ENCODE peak calls at places on chromosomes 11 and 22, in four cellular contexts. B, Z, V and L are unnamed samples.

GRCh38 chr11:26626346-26626745 is 54.3 kb upstream of the MUC15 start:
- DNase-seq in Z (no peak), B (peak), V (no peak), L (no peak)

GRCh38 chr11:60971520-60971919 is at the start of gene CD6:
- DNase-seq in Z (no peak), V (no peak), B (no peak), L (no peak)

GRCh38 chr11:78838417-78838816 is 263.8 kb upstream of the NARS2 start:
- DNase-seq in V (no peak), B (no peak), Z (no peak), L (no peak)

GRCh38 chr22:48357196-48357595 is 1470.5 kb downstream of the BRD1 start:
- DNase-seq in V (no peak), B (no peak), Z (no peak), L (no peak)

GRCh38 chr22:35785181-35785923 is 67.7 kb downstream of the APOL5 start:
- DNase-seq in B (peak), Z (no peak), V (no peak), L (no peak)

GRCh38 chr22:31681625-31682345 is 19.8 kb upstream of the PISD start:
- DNase-seq in V (no peak), Z (no peak), B (peak), L (peak)

GRCh38 chr22:44311855-44312170 is 938 bp downstream of the SHISAL1 start:
- DNase-seq in V (no peak), B (peak), Z (no peak), L (peak)

GRCh38 chr11:119907934-119908760 is 179.1 kb upstream of the NECTIN1 start:
- DNase-seq in V (no peak), B (no peak), Z (no peak), L (no peak)

GRCh38 chr11:104546486-104546885 is 351.8 kb downstream of the CASP12 start:
- DNase-seq in Z (no peak), B (no peak), V (no peak), L (no peak)

GRCh38 chr11:95435628-95436353 is 204.8 kb upstream of the SESN3 start:
- DNase-seq in Z (no peak), V (no peak), B (no peak), L (no peak)

GRCh38 chr11:26720003-26720402 is 1.9 kb downstream of the SLC5A12 start:
- DNase-seq in B (no peak), Z (no peak), V (no peak), L (no peak)

GRCh38 chr11:94768602-94769511 is 701 bp downstream of the AMOTL1 start:
- DNase-seq in Z (peak), V (no peak), B (no peak), L (no peak)

GRCh38 chr11:44894217-44894617 is 56.5 kb downstream of the TP53I11 start:
- DNase-seq in V (no peak), Z (peak), B (peak), L (no peak)

GRCh38 chr11:130219148-130219547 is 59.6 kb downstream of the ST14 start:
- DNase-seq in B (no peak), V (no peak), Z (no peak), L (no peak)

GRCh38 chr11:79006854-79007253 is 432.2 kb upstream of the NARS2 start:
- DNase-seq in Z (no peak), B (no peak), V (no peak), L (no peak)

GRCh38 chr11:45071232-45071631 is 75.2 kb upstream of the PRDM11 start:
- DNase-seq in B (no peak), V (no peak), Z (no peak), L (no peak)

GRCh38 chr22:17778412-17778976 is 4.2 kb upstream of the BID start:
- DNase-seq in B (no peak), V (no peak), Z (no peak), L (no peak)

GRCh38 chr11:130511765-130512164 is 63.3 kb downstream of the ADAMTS15 start:
- DNase-seq in B (peak), Z (no peak), V (no peak), L (no peak)

GRCh38 chr22:32619614-32620426 is 145.2 kb downstream of the FBXO7 start:
- DNase-seq in B (peak), Z (no peak), V (no peak), L (no peak)

GRCh38 chr11:72814831-72815618 is 814 bp downstream of the ATG16L2 start:
- DNase-seq in Z (no peak), B (peak), V (no peak), L (no peak)

GRCh38 chr22:38353142-38353629 is 36.0 kb upstream of the CSNK1E start:
- DNase-seq in Z (peak), B (peak), V (no peak), L (no peak)

GRCh38 chr11:10455637-10456487 is 798 bp downstream of the AMPD3 start:
- DNase-seq in V (no peak), Z (peak), B (peak), L (peak)

GRCh38 chr11:46162700-46163099 is 41.4 kb upstream of the PHF21A start:
- DNase-seq in V (no peak), Z (no peak), B (no peak), L (no peak)

GRCh38 chr22:39348909-39349505 is 784 bp upstream of the SYNGR1 start:
- DNase-seq in Z (peak), V (no peak), B (no peak), L (no peak)

GRCh38 chr11:59188954-59189353 is 17.0 kb downstream of the DTX4 start:
- DNase-seq in Z (no peak), V (no peak), B (no peak), L (no peak)

GRCh38 chr22:42770448-42770726 is 49.7 kb upstream of the A4GALT start:
- DNase-seq in B (no peak), Z (no peak), V (no peak), L (no peak)

GRCh38 chr22:26669060-26669481 is 11.7 kb downstream of the MIAT start:
- DNase-seq in V (no peak), Z (no peak), B (peak), L (no peak)

GRCh38 chr11:105641433-105641832 is 31.6 kb downstream of the GRIA4 start:
- DNase-seq in V (no peak), Z (no peak), B (no peak), L (no peak)

GRCh38 chr11:7548659-7549283 is 35.0 kb downstream of the PPFIBP2 start:
- DNase-seq in B (no peak), V (no peak), Z (no peak), L (no peak)

GRCh38 chr11:72576661-72577060 is 97.6 kb downstream of the PDE2A start:
- DNase-seq in Z (peak), V (no peak), B (no peak), L (no peak)

GRCh38 chr11:60924110-60924905 is at the start of gene TMEM132A:
- DNase-seq in B (peak), V (no peak), Z (peak), L (no peak)

GRCh38 chr11:106278391-106278790 is 200.9 kb downstream of the AASDHPPT start:
- DNase-seq in Z (no peak), B (peak), V (no peak), L (no peak)

GRCh38 chr11:123251656-123252344 is 56.8 kb upstream of the CLMP start:
- DNase-seq in Z (no peak), B (peak), V (no peak), L (no peak)

DNA sequence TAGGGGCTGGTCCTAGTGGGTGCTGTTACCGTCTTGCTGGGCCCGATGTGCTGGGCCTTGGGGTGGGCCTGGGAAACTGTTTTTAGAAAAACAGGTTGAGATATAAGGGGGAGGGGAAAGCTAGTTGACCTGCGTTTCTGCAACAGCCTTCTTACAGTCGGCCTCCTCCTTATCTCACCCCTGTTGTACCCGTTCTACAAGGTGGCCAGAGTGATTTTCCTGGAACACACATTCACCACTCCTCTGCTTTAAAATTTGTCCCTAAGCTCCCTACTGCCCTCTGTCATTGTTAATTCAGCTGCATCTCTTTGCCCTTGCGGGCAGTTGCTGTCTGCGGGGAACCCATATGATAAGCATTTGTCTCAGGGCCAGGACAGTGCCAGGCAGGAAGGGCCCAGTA is 113.9 kb downstream of the HIPK3 start:
- DNase-seq in B (no peak), V (no peak), Z (no peak), L (no peak)
- TF ChIP-seq CTCF in B (no peak), V (no peak), Z (no peak), L (no peak)

GRCh38 chr11:117511483-117511934 is 183.9 kb downstream of the CEP164 start:
- DNase-seq in B (no peak), Z (no peak), V (no peak), L (no peak)
- H3K4me3 ChIP-seq in B (no peak), Z (no peak), V (no peak), L (no peak)

GRCh38 chr11:12746593-12747097 is 72.4 kb downstream of the TEAD1 start:
- DNase-seq in V (peak), Z (peak), B (peak), L (no peak)
- TF ChIP-seq CTCF in V (no peak), Z (no peak), B (peak), L (no peak)

DNA sequence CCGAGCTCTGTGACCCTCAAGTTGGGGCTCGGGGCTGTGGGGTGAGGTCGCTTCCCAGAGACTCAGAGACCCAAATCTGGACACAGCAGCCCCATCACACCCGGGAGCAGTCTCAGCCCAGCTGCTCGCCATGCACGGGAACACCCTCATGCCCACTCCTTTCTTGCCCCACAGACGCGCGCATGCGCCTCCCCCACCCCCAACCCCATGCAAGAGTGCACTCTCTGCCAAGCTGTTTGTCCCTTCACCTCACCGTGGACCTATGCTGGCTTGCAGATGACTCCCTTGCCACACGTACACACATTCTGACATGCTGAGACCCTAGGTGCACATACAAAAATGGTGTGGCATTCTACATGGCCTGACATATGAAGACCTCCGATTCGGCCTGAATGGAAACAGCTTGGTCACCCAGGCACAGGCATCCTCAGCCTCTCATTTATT is 500 bp upstream of the CD248 start:
- DNase-seq in V (no peak), Z (no peak), B (peak), L (no peak)
- H3K4me3 ChIP-seq in V (peak), Z (peak), B (no peak), L (peak)

GRCh38 chr11:57144531-57145320 is 37.0 kb upstream of the LRRC55 start:
- DNase-seq in B (no peak), V (no peak), Z (no peak), L (no peak)

GRCh38 chr11:57140568-57140967 is 41.2 kb upstream of the LRRC55 start:
- DNase-seq in V (no peak), B (no peak), Z (no peak), L (no peak)

GRCh38 chr11:57143459-57143858 is 38.3 kb upstream of the LRRC55 start:
- DNase-seq in B (no peak), V (no peak), Z (no peak), L (no peak)

GRCh38 chr11:57146301-57146700 is 35.5 kb upstream of the LRRC55 start:
- DNase-seq in B (no peak), V (no peak), Z (no peak), L (no peak)

DNA sequence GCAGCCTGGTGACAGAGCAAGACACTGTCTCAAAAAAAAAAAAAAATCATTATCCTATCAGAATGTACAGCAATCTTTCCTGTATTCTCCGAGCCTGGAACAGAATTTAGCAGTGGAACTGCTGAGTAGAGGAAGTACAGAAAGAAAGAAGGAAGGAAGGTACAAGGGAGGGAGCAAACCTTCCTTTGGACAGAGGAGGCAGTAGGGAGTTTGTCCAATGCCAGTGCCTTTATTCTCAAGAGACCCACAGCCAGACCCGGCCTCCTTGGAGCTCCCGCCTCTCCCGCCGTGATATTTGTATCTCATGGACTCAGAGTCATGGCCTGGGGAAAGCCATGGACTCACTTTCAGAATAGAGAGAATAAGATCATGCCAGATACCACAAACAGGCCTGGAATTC is 37.7 kb upstream of the LRRC55 start:
- DNase-seq in V (no peak), Z (no peak), B (no peak), L (no peak)
- TF ChIP-seq CTCF in V (no peak), Z (no peak), B (no peak), L (no peak)

GRCh38 chr11:65546217-65546958 is 11.8 kb downstream of the LTBP3 start:
- DNase-seq in Z (peak), B (no peak), V (peak), L (no peak)
- H3K4me3 ChIP-seq in Z (peak), B (no peak), V (peak), L (no peak)

DNA sequence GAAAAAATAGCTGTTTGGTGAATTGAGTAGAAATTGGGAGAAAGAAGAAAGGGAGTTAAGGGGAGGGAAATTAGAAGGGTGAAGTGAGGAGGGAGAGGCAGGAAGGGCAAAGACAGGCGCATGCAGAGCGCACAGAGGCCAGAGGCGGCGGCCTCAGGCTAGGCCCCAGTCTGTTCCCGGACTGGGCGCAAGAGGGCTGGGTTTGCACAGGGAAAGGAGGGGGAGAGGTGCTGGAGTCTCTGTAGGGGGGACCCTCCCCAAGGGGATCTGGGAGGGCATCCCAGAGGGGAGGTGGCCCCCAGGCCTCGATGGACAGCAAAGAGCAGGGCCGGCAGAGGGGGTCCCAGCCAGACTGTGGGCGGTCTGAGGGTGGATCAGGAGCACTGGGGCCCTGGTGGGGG is 1.3 kb upstream of the FLRT1 start:
- DNase-seq in V (no peak), B (no peak), Z (no peak), L (no peak)
- TF ChIP-seq CTCF in V (no peak), B (no peak), Z (no peak), L (no peak)

GRCh38 chr11:34250732-34251639 is 106.8 kb downstream of the ABTB2 start:
- DNase-seq in V (no peak), Z (peak), B (peak), L (no peak)
- H3K4me3 ChIP-seq in V (no peak), Z (peak), B (peak), L (no peak)

GRCh38 chr11:71329731-71330130 is 77.4 kb upstream of the SHANK2 start:
- DNase-seq in Z (no peak), B (no peak), V (no peak), L (no peak)
- TF ChIP-seq CTCF in Z (no peak), B (no peak), V (no peak), L (no peak)

GRCh38 chr11:107591446-107592236 is 694 bp downstream of the ELMOD1 start:
- DNase-seq in Z (no peak), V (no peak), B (peak), L (no peak)

GRCh38 chr11:107592256-107592655 is 1.3 kb downstream of the ELMOD1 start:
- DNase-seq in Z (no peak), V (no peak), B (no peak), L (no peak)

GRCh38 chr11:107591098-107591445 is at the start of gene ELMOD1:
- DNase-seq in Z (peak), B (peak), V (no peak), L (no peak)

GRCh38 chr11:107593941-107594340 is 3.0 kb downstream of the ELMOD1 start:
- DNase-seq in Z (no peak), B (no peak), V (no peak), L (no peak)

DNA sequence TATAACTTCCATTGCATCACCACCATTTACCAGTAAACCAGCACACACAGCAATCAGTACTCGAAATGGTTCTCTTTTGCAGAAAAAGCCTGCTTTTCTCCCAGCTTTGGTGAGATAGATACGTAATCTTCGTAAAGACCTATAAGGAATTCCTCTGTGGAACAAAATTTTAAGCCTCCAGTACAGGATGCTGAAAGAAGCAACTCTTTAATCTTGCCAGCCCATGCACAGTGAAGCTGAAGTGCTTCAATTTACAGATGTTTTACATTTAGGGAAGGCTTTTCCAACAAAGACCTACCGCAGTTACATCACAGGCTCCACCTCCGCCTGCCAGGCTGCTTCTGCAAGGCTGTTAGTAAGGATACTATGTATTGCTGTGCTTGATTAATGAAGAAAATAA is 1.9 kb downstream of the ELMOD1 start:
- DNase-seq in B (no peak), Z (no peak), V (no peak), L (no peak)
- H3K4me3 ChIP-seq in B (no peak), Z (no peak), V (no peak), L (no peak)